ENCODE peak calls at places on chromosomes 13 and 19, in five cellular contexts. P is A673, G is PC-9, Y is MM.1S, A is neural progenitor cell. T is an unnamed sample.

GRCh38 chr13:83121904-83122303 is 760.4 kb downstream of the SLITRK1 start:
- DNase-seq in P (peak; percentile 7), A (no peak), G (no peak), Y (no peak), T (no peak)

GRCh38 chr13:96819375-96819774 is 174.9 kb downstream of the OXGR1 start:
- DNase-seq in A (no peak), P (no peak), G (no peak), Y (no peak), T (no peak)

GRCh38 chr19:45423033-45423588 is 606 bp downstream of the ERCC1 start:
- DNase-seq in Y (no peak), G (no peak), P (no peak), A (no peak), T (no peak)

GRCh38 chr13:67023088-67023893 is 206.8 kb downstream of the PCDH9 start:
- DNase-seq in Y (no peak), P (no peak), A (peak; percentile 54), G (no peak), T (peak; percentile 66)

GRCh38 chr13:73000027-73000674 is 58.7 kb upstream of the KLF5 start:
- DNase-seq in Y (no peak), A (no peak), P (peak; percentile 38), G (peak; percentile 49), T (no peak)

GRCh38 chr19:36213793-36214387 is 575 bp downstream of the ZNF565 start:
- DNase-seq in G (no peak), A (no peak), Y (no peak), P (no peak), T (no peak)

GRCh38 chr13:45441633-45442032 is 23.1 kb upstream of the COG3 start:
- DNase-seq in P (peak; percentile 33), G (no peak), A (no peak), Y (peak; percentile 42), T (no peak)

GRCh38 chr13:36839981-36840380 is 21.0 kb downstream of the RFXAP start:
- DNase-seq in Y (no peak), P (peak; percentile 92), A (no peak), G (no peak), T (peak; percentile 45)

GRCh38 chr19:38674388-38675133 is 27.1 kb downstream of the ACTN4 start:
- DNase-seq in A (no peak), Y (no peak), G (no peak), P (no peak), T (no peak)

GRCh38 chr13:40971321-40971720 is 47.8 kb downstream of the ELF1 start:
- DNase-seq in Y (no peak), G (no peak), A (no peak), P (no peak), T (no peak)

GRCh38 chr13:62997038-62997619 is 1581.5 kb upstream of the PCDH20 start:
- DNase-seq in P (no peak), A (no peak), G (no peak), Y (no peak), T (peak; percentile 42)

GRCh38 chr19:50258918-50259372 is 55.5 kb downstream of the MYH14 start:
- DNase-seq in G (no peak), A (peak; percentile 57), P (peak; percentile 23), Y (no peak), T (no peak)

GRCh38 chr13:110044521-110045200 is 258.3 kb upstream of the IRS2 start:
- DNase-seq in Y (no peak), P (peak; percentile 66), G (no peak), A (peak; percentile 24), T (peak; percentile 87)

GRCh38 chr13:99390601-99391000 is 83.4 kb upstream of the GPR183 start:
- DNase-seq in P (no peak), A (no peak), Y (no peak), G (no peak), T (no peak)

GRCh38 chr13:31965361-31966066 is 66.1 kb upstream of the FRY start:
- DNase-seq in P (no peak), G (peak; percentile 52), A (no peak), Y (peak; percentile 36), T (no peak)

GRCh38 chr19:24059572-24060295 is 27.3 kb upstream of the ZNF254 start:
- DNase-seq in Y (no peak), A (no peak), G (peak; percentile 53), P (no peak), T (no peak)

GRCh38 chr19:11091343-11092153 is 2.3 kb downstream of the LDLR start:
- DNase-seq in A (no peak), G (peak; percentile 99), Y (no peak), P (peak; percentile 74), T (no peak)

GRCh38 chr13:63449549-63449948 is 2033.9 kb upstream of the PCDH20 start:
- DNase-seq in A (no peak), G (no peak), Y (no peak), P (peak; percentile 37), T (peak; percentile 12)

GRCh38 chr19:42421101-42421500 is 6.1 kb downstream of the LIPE start:
- DNase-seq in G (no peak), Y (no peak), A (no peak), P (no peak), T (no peak)

GRCh38 chr13:46866150-46866549 is 30.7 kb downstream of the HTR2A start:
- DNase-seq in G (no peak), P (peak; percentile 61), A (peak; percentile 4), Y (no peak), T (peak; percentile 94)

GRCh38 chr13:51152713-51153112 is 41.6 kb upstream of the C13orf42 start:
- DNase-seq in G (no peak), Y (no peak), A (no peak), P (peak; percentile 19), T (no peak)

GRCh38 chr19:33300016-33300981 is 2.0 kb downstream of the CEBPA start:
- DNase-seq in G (no peak), A (no peak), Y (no peak), P (no peak), T (no peak)

GRCh38 chr19:48248081-48248833 is 7.5 kb downstream of the CARD8 start:
- DNase-seq in G (no peak), P (no peak), Y (no peak), A (no peak), T (no peak)

GRCh38 chr13:93388701-93389100 is 162.1 kb downstream of the GPC6 start:
- DNase-seq in P (no peak), Y (no peak), G (no peak), A (no peak), T (no peak)

GRCh38 chr19:49599378-49600298 is 8.7 kb downstream of the PRR12 start:
- DNase-seq in A (no peak), P (no peak), G (no peak), Y (no peak), T (no peak)

GRCh38 chr19:44512326-44513298 is 12.3 kb upstream of the ZNF180 start:
- DNase-seq in P (peak; percentile 55), G (peak; percentile 73), Y (no peak), A (peak; percentile 69), T (no peak)

GRCh38 chr19:23665651-23666410 is 21.2 kb downstream of the ZNF675 start:
- DNase-seq in P (no peak), Y (no peak), G (no peak), A (no peak), T (no peak)

GRCh38 chr13:44207476-44207875 is 166.1 kb upstream of the SERP2 start:
- DNase-seq in G (no peak), P (no peak), Y (no peak), A (no peak), T (no peak)

GRCh38 chr13:104253063-104253680 is 1187.0 kb upstream of the SLC10A2 start:
- DNase-seq in P (no peak), Y (no peak), G (no peak), A (no peak), T (no peak)

GRCh38 chr19:11265177-11265784 is 3.0 kb upstream of the DOCK6 start:
- DNase-seq in G (no peak), Y (no peak), P (no peak), A (no peak), T (no peak)

GRCh38 chr19:42109896-42110295 is 22.4 kb downstream of the POU2F2 start:
- DNase-seq in A (no peak), G (no peak), P (no peak), Y (no peak), T (no peak)

GRCh38 chr13:25214371-25215252 is 42.5 kb upstream of the AMER2 start:
- DNase-seq in Y (no peak), A (no peak), P (peak; percentile 40), G (no peak), T (no peak)

GRCh38 chr13:87666826-87667225 is 4.3 kb upstream of the SLITRK5 start:
- DNase-seq in A (no peak), Y (no peak), G (no peak), P (peak; percentile 80), T (no peak)

GRCh38 chr13:50910483-50910805 is 853 bp downstream of the RNASEH2B start:
- DNase-seq in Y (no peak), A (peak; percentile 42), P (no peak), G (no peak), T (no peak)

GRCh38 chr13:112056739-112057433 is 10.1 kb upstream of the SOX1 start:
- DNase-seq in Y (no peak), G (no peak), P (peak; percentile 50), A (peak; percentile 34), T (no peak)
- TF ChIP-seq EZH2 in Y (no peak), G (no peak), P (peak; percentile 21), A (peak; percentile 29), T (no peak)

DNA sequence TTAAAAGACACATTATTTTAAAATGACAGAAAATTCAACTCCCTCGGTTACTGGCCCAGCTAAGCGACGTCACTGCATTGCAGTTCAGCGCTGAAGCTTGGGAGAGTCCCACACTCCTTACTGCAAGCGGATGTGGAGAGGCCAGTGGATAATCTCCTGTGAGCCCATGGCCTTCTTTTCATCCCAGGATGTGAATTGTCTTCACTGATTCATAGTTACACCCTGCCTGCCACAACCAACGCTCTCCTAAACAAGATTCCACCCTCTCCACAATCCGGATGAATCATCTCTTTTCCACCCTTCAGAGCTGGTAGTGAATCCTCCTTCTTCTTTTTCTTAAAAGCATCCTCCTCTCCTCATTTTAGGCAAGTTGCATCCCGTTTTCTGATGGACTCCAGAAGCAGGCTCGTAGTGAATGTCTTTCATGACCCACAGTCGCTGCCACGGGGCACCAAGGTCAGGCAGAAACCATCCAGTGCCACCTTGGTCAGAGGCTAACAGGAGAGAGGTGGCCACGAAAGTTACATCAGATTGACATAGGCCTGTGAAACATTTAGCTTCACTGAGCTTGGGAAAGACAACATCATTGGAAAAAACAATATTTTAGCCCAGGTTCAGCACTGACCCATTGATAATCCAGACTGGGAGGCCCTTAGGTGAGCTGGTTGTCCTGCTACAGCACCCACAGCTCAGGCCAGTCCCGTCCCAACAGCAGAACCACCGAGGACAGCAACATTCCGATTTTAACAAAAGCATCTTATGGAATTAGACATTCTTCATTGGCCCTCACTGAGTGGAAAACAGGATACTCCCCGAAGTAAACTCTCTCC is 2.0 kb downstream of the GJB2 start:
- DNase-seq in A (no peak), G (no peak), Y (no peak), P (no peak), T (no peak)
- TF ChIP-seq EZH2 in A (no peak), G (no peak), Y (no peak), P (no peak), T (no peak)

GRCh38 chr19:1491114-1491848 is at the start of gene REEP6:
- DNase-seq in A (no peak), P (no peak), Y (no peak), G (no peak), T (no peak)
- TF ChIP-seq EZH2 in A (no peak), P (no peak), Y (no peak), G (no peak), T (no peak)

DNA sequence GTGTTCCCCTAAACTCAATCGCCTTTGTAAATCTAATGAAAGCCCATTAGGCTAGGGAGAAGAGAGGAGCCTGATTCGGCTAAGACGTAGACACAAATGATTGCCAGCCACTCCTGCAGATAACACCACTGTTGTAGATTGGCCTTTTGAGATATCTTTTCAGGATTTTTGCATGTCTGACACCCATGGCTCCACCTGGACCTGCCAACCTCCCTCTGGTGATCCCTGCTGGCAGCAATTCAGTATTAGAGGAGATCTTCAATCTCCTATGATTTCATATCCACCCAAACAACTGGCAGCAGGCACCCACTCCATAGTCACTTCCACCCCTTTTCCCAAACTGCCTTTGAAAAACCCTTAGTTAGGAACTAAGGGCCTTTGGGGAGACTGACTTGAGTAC is 191.9 kb upstream of the UBL3 start:
- DNase-seq in A (no peak), G (no peak), Y (no peak), P (no peak), T (no peak)
- TF ChIP-seq EZH2 in A (no peak), G (no peak), Y (no peak), P (no peak), T (no peak)